ENCODE peak calls at places on chromosomes 12 and 14, in four cellular contexts. One of them, this sample, is unnamed.

GRCh38 chr14:39442293-39442692 is 10.1 kb upstream of the FBXO33 start:
- DNase-seq in esophagus squamous epithelium: no peak
- DNase-seq in AG08395: no peak
- DNase-seq in activated T-cell treated with anti-CD3 and anti-CD28 coated beads, Interleukin-2, amount 50 U/mL, for 24 hours: no peak
- DNase-seq in this sample: no peak

GRCh38 chr12:13278249-13278787 is 81.8 kb downstream of the EMP1 start:
- DNase-seq in esophagus squamous epithelium: no peak
- DNase-seq in AG08395: peak
- DNase-seq in activated T-cell treated with anti-CD3 and anti-CD28 coated beads, Interleukin-2, amount 50 U/mL, for 24 hours: peak
- DNase-seq in this sample: peak

GRCh38 chr12:118302053-118302452 is 70.7 kb downstream of the TAOK3 start:
- DNase-seq in esophagus squamous epithelium: no peak
- DNase-seq in AG08395: peak
- DNase-seq in activated T-cell treated with anti-CD3 and anti-CD28 coated beads, Interleukin-2, amount 50 U/mL, for 24 hours: no peak
- DNase-seq in this sample: peak

GRCh38 chr14:60310086-60310684 is 61.2 kb downstream of the PPM1A start:
- DNase-seq in esophagus squamous epithelium: no peak
- DNase-seq in AG08395: no peak
- DNase-seq in activated T-cell treated with anti-CD3 and anti-CD28 coated beads, Interleukin-2, amount 50 U/mL, for 24 hours: no peak
- DNase-seq in this sample: no peak

GRCh38 chr12:121404734-121405133 is 4.8 kb downstream of the RNF34 start:
- DNase-seq in esophagus squamous epithelium: no peak
- DNase-seq in AG08395: no peak
- DNase-seq in activated T-cell treated with anti-CD3 and anti-CD28 coated beads, Interleukin-2, amount 50 U/mL, for 24 hours: no peak
- DNase-seq in this sample: no peak

GRCh38 chr14:57382283-57382682 is 8.1 kb upstream of the NAA30 start:
- DNase-seq in esophagus squamous epithelium: no peak
- DNase-seq in AG08395: peak
- DNase-seq in activated T-cell treated with anti-CD3 and anti-CD28 coated beads, Interleukin-2, amount 50 U/mL, for 24 hours: no peak
- DNase-seq in this sample: peak

GRCh38 chr14:68975667-68976066 is 3.4 kb downstream of the ACTN1 start:
- DNase-seq in esophagus squamous epithelium: no peak
- DNase-seq in AG08395: peak
- DNase-seq in activated T-cell treated with anti-CD3 and anti-CD28 coated beads, Interleukin-2, amount 50 U/mL, for 24 hours: no peak
- DNase-seq in this sample: peak

GRCh38 chr12:116069943-116070342 is 207.6 kb downstream of the MED13L start:
- DNase-seq in esophagus squamous epithelium: no peak
- DNase-seq in AG08395: no peak
- DNase-seq in activated T-cell treated with anti-CD3 and anti-CD28 coated beads, Interleukin-2, amount 50 U/mL, for 24 hours: no peak
- DNase-seq in this sample: no peak

GRCh38 chr12:105469701-105470100 is 139.2 kb downstream of the C12orf75 start:
- DNase-seq in esophagus squamous epithelium: no peak
- DNase-seq in AG08395: no peak
- DNase-seq in activated T-cell treated with anti-CD3 and anti-CD28 coated beads, Interleukin-2, amount 50 U/mL, for 24 hours: no peak
- DNase-seq in this sample: no peak

GRCh38 chr12:68981536-68981935 is 48.6 kb upstream of the CPM start:
- DNase-seq in esophagus squamous epithelium: no peak
- DNase-seq in AG08395: no peak
- DNase-seq in activated T-cell treated with anti-CD3 and anti-CD28 coated beads, Interleukin-2, amount 50 U/mL, for 24 hours: no peak
- DNase-seq in this sample: no peak